ENCODE peak calls at places on chromosomes 5 and 9, in seven cellular contexts. T is H9, F is OCI-LY7, U is transverse colon, I is cardiac muscle cell, S is mammary epithelial cell, V is AG04450. Q is an unnamed sample.

GRCh38 chr5:132190161-132190817 is 37.4 kb downstream of the P4HA2 start:
- DNase-seq in U (no peak), F (peak), S (peak), T (peak), I (peak), V (peak), Q (no peak)

GRCh38 chr5:68074048-68074632 is 141.4 kb upstream of the PIK3R1 start:
- DNase-seq in V (no peak), S (no peak), T (no peak), U (no peak), I (no peak), F (no peak), Q (peak)

GRCh38 chr9:75962186-75963036 is 71.9 kb downstream of the PCSK5 start:
- DNase-seq in V (no peak), F (no peak), T (no peak), I (no peak), U (no peak), S (no peak), Q (no peak)

GRCh38 chr5:180380856-180381255 is 27.7 kb upstream of the GFPT2 start:
- DNase-seq in S (no peak), T (no peak), U (no peak), F (no peak), I (no peak), V (no peak), Q (no peak)

GRCh38 chr5:179370490-179371122 is 25.3 kb upstream of the ADAMTS2 start:
- DNase-seq in F (no peak), I (no peak), S (no peak), T (no peak), V (no peak), U (no peak), Q (peak)

GRCh38 chr5:71586052-71586940 is 844 bp upstream of the MCCC2 start:
- DNase-seq in U (no peak), I (peak), S (peak), V (no peak), F (peak), T (no peak), Q (no peak)

GRCh38 chr9:71761938-71762353 is 6.4 kb downstream of the CEMIP2 start:
- DNase-seq in V (no peak), S (no peak), U (no peak), I (no peak), T (no peak), F (no peak), Q (no peak)

GRCh38 chr5:112614285-112614684 is 123.4 kb upstream of the APC start:
- DNase-seq in U (no peak), S (no peak), T (no peak), V (no peak), F (no peak), I (no peak), Q (no peak)

GRCh38 chr9:126472931-126473330 is 140.8 kb upstream of the LMX1B start:
- DNase-seq in T (no peak), U (no peak), F (no peak), V (no peak), S (no peak), I (no peak), Q (no peak)

GRCh38 chr5:176441921-176442323 is 6.3 kb upstream of the FAF2 start:
- DNase-seq in V (no peak), I (no peak), U (no peak), F (no peak), S (peak), T (no peak), Q (no peak)

GRCh38 chr9:88721028-88721427 is 186.1 kb downstream of the NXNL2 start:
- DNase-seq in S (no peak), V (no peak), F (no peak), T (no peak), U (no peak), I (no peak), Q (no peak)

GRCh38 chr9:95264954-95265615 is 52.4 kb downstream of the FANCC start:
- DNase-seq in U (no peak), S (no peak), T (no peak), I (peak), F (peak), V (peak), Q (no peak)

GRCh38 chr9:127878001-127878651 is 651 bp upstream of the AK1 start:
- DNase-seq in F (no peak), T (no peak), I (peak), S (no peak), U (no peak), V (no peak), Q (no peak)

GRCh38 chr5:160262665-160263064 is 33.4 kb downstream of the FABP6 start:
- DNase-seq in V (no peak), F (peak), U (peak), T (no peak), S (no peak), I (no peak), Q (no peak)

GRCh38 chr5:105504-106080 is 13.6 kb downstream of the PLEKHG4B start:
- DNase-seq in U (no peak), V (no peak), S (no peak), I (no peak), F (no peak), T (no peak), Q (no peak)
- H3K27ac ChIP-seq in U (no peak), V (no peak), S (no peak), I (peak), F (no peak), T (no peak), Q (no peak)

DNA sequence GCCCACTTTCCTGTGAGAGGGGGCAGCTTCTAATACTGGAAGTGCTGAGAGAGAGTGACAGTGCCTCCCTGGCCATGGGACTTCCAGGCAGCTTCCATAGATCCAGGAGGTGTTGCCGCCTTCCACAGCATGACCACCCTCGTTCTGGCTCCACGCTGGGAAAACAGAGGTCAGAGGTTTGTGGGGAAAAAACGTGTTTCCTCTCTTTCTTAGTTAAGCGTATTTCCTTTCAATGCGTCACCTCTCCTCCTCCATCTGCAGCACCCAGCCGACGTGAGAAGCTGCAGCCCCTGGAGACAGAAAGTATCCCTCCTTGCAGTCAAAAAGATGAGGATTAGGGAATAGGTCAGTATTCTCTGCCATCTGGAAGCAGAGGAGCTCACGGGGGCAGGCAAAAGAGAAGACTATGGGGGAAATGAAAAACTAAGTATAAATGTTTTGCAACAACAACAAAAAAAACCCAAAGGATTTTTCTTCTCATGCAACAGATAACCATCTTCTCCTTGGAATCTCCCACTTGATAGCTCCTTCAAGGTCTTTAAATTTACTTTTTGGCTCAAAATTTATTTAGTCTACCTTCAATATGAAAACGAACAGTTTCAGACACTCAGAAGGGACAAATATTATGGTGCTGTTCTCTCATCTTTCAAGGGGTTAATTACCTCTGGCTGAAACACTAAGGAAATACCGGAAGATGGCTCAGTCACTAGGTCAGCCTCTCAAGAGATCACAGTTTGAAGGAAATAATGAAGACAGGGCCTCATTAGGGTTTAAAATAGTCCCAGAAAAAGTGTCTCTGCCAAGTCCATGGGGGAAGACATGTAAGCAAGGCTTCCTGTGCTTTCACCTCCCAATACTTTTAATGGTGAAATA is 38.0 kb downstream of the MTMR12 start:
- DNase-seq in T (no peak), S (no peak), V (no peak), I (no peak), U (no peak), F (no peak), Q (no peak)
- H3K27ac ChIP-seq in T (no peak), S (no peak), V (no peak), I (peak), U (no peak), F (no peak), Q (peak)

GRCh38 chr5:154076240-154076922 is 37.6 kb downstream of the MFAP3 start:
- DNase-seq in I (peak), T (no peak), F (no peak), V (no peak), U (no peak), S (no peak), Q (no peak)
- H3K27ac ChIP-seq in I (no peak), T (no peak), F (no peak), V (no peak), U (no peak), S (no peak), Q (no peak)

GRCh38 chr5:54403121-54403520 is 52.4 kb upstream of the HSPB3 start:
- DNase-seq in U (no peak), S (no peak), T (no peak), V (no peak), F (no peak), I (no peak), Q (no peak)

GRCh38 chr5:54401515-54401914 is 54.0 kb upstream of the HSPB3 start:
- DNase-seq in I (no peak), S (no peak), F (peak), T (no peak), U (no peak), V (no peak), Q (no peak)

GRCh38 chr5:54398191-54398590 is 57.3 kb upstream of the HSPB3 start:
- DNase-seq in U (no peak), V (no peak), F (peak), S (no peak), T (no peak), I (no peak), Q (no peak)

DNA sequence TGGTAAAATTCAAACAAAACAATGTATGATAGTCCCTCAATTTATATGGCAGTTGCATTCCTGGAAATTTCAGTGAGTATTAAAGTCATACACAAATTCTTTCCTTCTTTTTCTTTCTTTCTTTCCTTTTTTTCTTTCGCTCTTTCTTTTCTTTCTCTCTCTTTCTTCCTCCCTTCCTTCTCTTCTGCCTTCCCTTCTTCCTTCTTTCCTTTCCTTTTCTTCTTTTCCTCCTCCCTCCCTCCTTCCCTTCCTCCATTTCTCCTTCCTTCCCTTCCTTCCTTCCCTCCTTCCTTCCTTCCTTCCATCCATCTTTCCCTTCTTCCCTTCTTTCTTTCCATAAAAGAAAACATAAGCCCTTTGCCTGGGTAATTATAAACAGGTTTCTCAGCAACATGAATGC is 58.1 kb upstream of the HSPB3 start:
- DNase-seq in U (no peak), F (no peak), I (no peak), S (no peak), V (no peak), T (no peak), Q (no peak)
- H3K27ac ChIP-seq in U (no peak), F (no peak), I (no peak), S (no peak), V (no peak), T (no peak), Q (no peak)

GRCh38 chr9:35661756-35662350 is 3.1 kb downstream of the ARHGEF39 start:
- DNase-seq in F (no peak), S (no peak), V (no peak), U (no peak), T (no peak), I (no peak), Q (no peak)
- H3K27ac ChIP-seq in F (peak), S (no peak), V (no peak), U (peak), T (no peak), I (peak), Q (peak)

GRCh38 chr5:31269259-31269658 is 75.8 kb downstream of the CDH6 start:
- DNase-seq in I (no peak), T (no peak), S (no peak), U (no peak), F (no peak), V (no peak), Q (peak)

GRCh38 chr5:31273161-31273560 is 79.7 kb downstream of the CDH6 start:
- DNase-seq in S (no peak), U (no peak), F (no peak), T (no peak), I (peak), V (no peak), Q (no peak)

GRCh38 chr5:31271567-31271966 is 78.1 kb downstream of the CDH6 start:
- DNase-seq in U (no peak), F (no peak), V (no peak), I (no peak), S (no peak), T (no peak), Q (no peak)

GRCh38 chr5:31270396-31270795 is 76.9 kb downstream of the CDH6 start:
- DNase-seq in T (no peak), V (no peak), I (peak), U (no peak), F (no peak), S (no peak), Q (no peak)

GRCh38 chr5:31273631-31274378 is 80.3 kb downstream of the CDH6 start:
- DNase-seq in U (no peak), I (no peak), T (no peak), S (no peak), V (no peak), F (no peak), Q (no peak)
- H3K27ac ChIP-seq in U (no peak), I (no peak), T (no peak), S (no peak), V (no peak), F (no peak), Q (no peak)